ENCODE peak calls at places on chromosomes 13 and 19, in four cellular contexts. A, M, W and K are unnamed samples.

GRCh38 chr13:63420685-63421084 is 2005.0 kb upstream of the PCDH20 start:
- DNase-seq in A (no peak), W (no peak), M (no peak), K (no peak)

GRCh38 chr13:33158830-33159229 is 126.7 kb downstream of the STARD13 start:
- DNase-seq in M (no peak), W (no peak), A (no peak), K (no peak)

GRCh38 chr19:29562299-29563297 is 36.8 kb downstream of the VSTM2B start:
- DNase-seq in M (no peak), W (no peak), A (no peak), K (no peak)

GRCh38 chr13:34942732-34943674 is 933 bp downstream of the NBEA start:
- DNase-seq in W (peak), A (peak), M (peak), K (no peak)

GRCh38 chr13:31440132-31440531 is 240.4 kb downstream of the B3GLCT start:
- DNase-seq in A (no peak), W (no peak), M (no peak), K (no peak)

GRCh38 chr13:27404680-27405079 is 19.7 kb upstream of the GTF3A start:
- DNase-seq in M (no peak), A (no peak), W (peak), K (no peak)

GRCh38 chr13:47480121-47480520 is 521.0 kb downstream of the SUCLA2 start:
- DNase-seq in A (no peak), M (no peak), W (no peak), K (no peak)

GRCh38 chr13:24505756-24506155 is 6.8 kb downstream of the PARP4 start:
- DNase-seq in M (no peak), W (no peak), A (no peak), K (no peak)

GRCh38 chr19:5799247-5800241 is 5.3 kb upstream of the NRTN start:
- DNase-seq in M (peak), W (peak), A (peak), K (peak)

GRCh38 chr13:90362718-90363117 is 984.8 kb upstream of the MIR17HG start:
- DNase-seq in M (no peak), W (no peak), A (no peak), K (no peak)

GRCh38 chr13:38875186-38875875 is 115.3 kb downstream of the STOML3 start:
- DNase-seq in M (no peak), A (no peak), W (no peak), K (no peak)

GRCh38 chr13:26561636-26562537 is 4.4 kb downstream of the WASF3 start:
- DNase-seq in M (no peak), A (no peak), W (no peak), K (no peak)

GRCh38 chr13:39510296-39510695 is 92.7 kb downstream of the LHFPL6 start:
- DNase-seq in A (no peak), W (no peak), M (no peak), K (no peak)

GRCh38 chr13:26965976-26966375 is 205.4 kb upstream of the GPR12 start:
- DNase-seq in M (no peak), W (peak), A (peak), K (no peak)

GRCh38 chr13:97212540-97213146 is 9.5 kb upstream of the MBNL2 start:
- DNase-seq in W (peak), M (no peak), A (no peak), K (no peak)

GRCh38 chr19:13165091-13165997 is 15.1 kb downstream of the IER2 start:
- DNase-seq in A (no peak), W (no peak), M (no peak), K (no peak)

GRCh38 chr13:84279166-84279565 is 396.9 kb upstream of the SLITRK1 start:
- DNase-seq in M (no peak), W (no peak), A (no peak), K (no peak)

GRCh38 chr19:50925734-50926133 is 14.5 kb upstream of the KLK4 start:
- DNase-seq in A (no peak), M (no peak), W (no peak), K (no peak)

GRCh38 chr19:46413262-46414031 is at the start of gene CCDC8:
- DNase-seq in A (peak), W (peak), M (no peak), K (peak)

GRCh38 chr13:41139296-41139966 is 6.8 kb upstream of the KBTBD6 start:
- DNase-seq in W (no peak), A (no peak), M (no peak), K (no peak)

GRCh38 chr19:33194884-33195710 is 967 bp downstream of the LRP3 start:
- DNase-seq in A (peak), M (no peak), W (peak), K (no peak)

GRCh38 chr19:15469513-15470297 is 5.4 kb upstream of the RASAL3 start:
- DNase-seq in W (no peak), M (no peak), A (peak), K (no peak)

GRCh38 chr19:1244693-1245451 is 3.3 kb downstream of the ATP5F1D start:
- DNase-seq in M (no peak), W (peak), A (peak), K (no peak)

GRCh38 chr13:53005631-53006030 is 23.0 kb upstream of the OLFM4 start:
- DNase-seq in M (no peak), A (no peak), W (no peak), K (no peak)

GRCh38 chr19:15418112-15418587 is 638 bp downstream of the AKAP8L start:
- DNase-seq in W (peak), M (no peak), A (no peak), K (no peak)

GRCh38 chr19:18198374-18198773 is 5.4 kb downstream of the MPV17L2 start:
- DNase-seq in M (no peak), W (no peak), A (no peak), K (no peak)